ENCODE peak calls at places on chromosomes 5 and 9, in five cellular contexts. S is A549, T is neuronal stem cell, H is left lung, U is endodermal cell. Z is an unnamed sample.
A peak's percentile ranks its signal among the peaks of the same experiment; 100 is the strongest.

GRCh38 chr5:72556351-72557146 is 49.3 kb upstream of the ZNF366 start:
- DNase-seq in U (peak; percentile 93), S (peak; percentile 45), T (peak; percentile 48), H (peak; percentile 86), Z (no peak)

GRCh38 chr5:93088997-93089396 is 492.0 kb downstream of the NR2F1-AS1 start:
- DNase-seq in H (no peak), T (no peak), U (no peak), S (no peak), Z (no peak)

GRCh38 chr5:1161108-1161831 is 40.1 kb upstream of the SLC6A19 start:
- DNase-seq in U (no peak), S (no peak), H (no peak), T (no peak), Z (no peak)

GRCh38 chr9:108553111-108553635 is 302.6 kb downstream of the ACTL7B start:
- DNase-seq in H (no peak), U (no peak), S (no peak), T (no peak), Z (no peak)

GRCh38 chr9:121737481-121737931 is 86.1 kb downstream of the DAB2IP start:
- DNase-seq in U (no peak), H (no peak), S (no peak), T (no peak), Z (no peak)

GRCh38 chr5:141513021-141513626 is 24.2 kb downstream of the PCDHGC5 start:
- DNase-seq in U (peak; percentile 77), H (peak; percentile 80), T (peak; percentile 70), S (no peak), Z (no peak)

GRCh38 chr5:129767927-129768380 is 20.1 kb downstream of the MINAR2 start:
- DNase-seq in H (no peak), U (peak; percentile 89), T (peak; percentile 87), S (peak; percentile 55), Z (peak; percentile 37)

GRCh38 chr5:133467325-133467700 is 145.0 kb downstream of the FSTL4 start:
- DNase-seq in H (no peak), S (no peak), U (peak; percentile 70), T (no peak), Z (no peak)

GRCh38 chr5:72600401-72600981 is 93.3 kb upstream of the ZNF366 start:
- DNase-seq in S (peak; percentile 80), H (no peak), U (no peak), T (no peak), Z (no peak)

GRCh38 chr5:157100140-157100679 is 8.6 kb downstream of the HAVCR2 start:
- DNase-seq in U (no peak), S (no peak), T (no peak), H (no peak), Z (no peak)

GRCh38 chr5:149018909-149019443 is 43.9 kb downstream of the SH3TC2 start:
- DNase-seq in H (no peak), U (no peak), S (no peak), T (no peak), Z (no peak)

GRCh38 chr9:36772449-36773370 is 200.0 kb downstream of the MELK start:
- DNase-seq in U (peak; percentile 72), S (no peak), H (no peak), T (no peak), Z (no peak)

GRCh38 chr9:92669527-92669889 is 423 bp downstream of the IPPK start:
- DNase-seq in S (peak; percentile 28), H (peak; percentile 88), T (no peak), U (peak; percentile 75), Z (no peak)

GRCh38 chr5:591746-592145 is 20.4 kb upstream of the CEP72 start:
- DNase-seq in U (peak; percentile 26), H (no peak), T (no peak), S (no peak), Z (no peak)

GRCh38 chr5:103840600-103840999 is 278.0 kb upstream of the NUDT12 start:
- DNase-seq in S (no peak), U (no peak), T (no peak), H (no peak), Z (no peak)

GRCh38 chr9:88775559-88775958 is 215.7 kb upstream of the S1PR3 start:
- DNase-seq in S (peak; percentile 19), T (no peak), U (no peak), H (no peak), Z (no peak)

GRCh38 chr5:134846641-134846960 is 833 bp downstream of the C5orf24 start:
- DNase-seq in T (no peak), S (no peak), U (no peak), H (no peak), Z (no peak)

GRCh38 chr9:98276907-98277469 is 21.5 kb upstream of the TBC1D2 start:
- DNase-seq in T (no peak), H (no peak), U (no peak), S (no peak), Z (no peak)

GRCh38 chr9:34987160-34988040 is 2.1 kb upstream of the DNAJB5 start:
- DNase-seq in H (no peak), U (peak; percentile 42), S (no peak), T (no peak), Z (no peak)

GRCh38 chr5:100904259-100904822 is 1.3 kb upstream of the ST8SIA4 start:
- DNase-seq in U (peak; percentile 60), H (no peak), S (no peak), T (no peak), Z (peak; percentile 38)

GRCh38 chr5:160506006-160507004 is 84.7 kb downstream of the PTTG1 start:
- DNase-seq in T (no peak), U (peak; percentile 53), H (no peak), S (no peak), Z (peak; percentile 69)

GRCh38 chr5:73266309-73266708 is 93.3 kb downstream of the TMEM174 start:
- DNase-seq in S (no peak), U (no peak), T (no peak), H (no peak), Z (no peak)

GRCh38 chr5:55413644-55414043 is 105.9 kb downstream of the MTREX start:
- DNase-seq in H (no peak), S (no peak), U (no peak), T (no peak), Z (no peak)

GRCh38 chr9:119004618-119004990 is 364.6 kb downstream of the BRINP1 start:
- DNase-seq in S (no peak), H (no peak), T (no peak), U (no peak), Z (no peak)

GRCh38 chr5:35990941-35991592 is at the start of gene UGT3A1:
- DNase-seq in U (peak; percentile 94), S (no peak), H (no peak), T (peak; percentile 40), Z (no peak)

GRCh38 chr5:124057815-124058231 is 545.8 kb downstream of the CSNK1G3 start:
- DNase-seq in T (no peak), S (no peak), U (no peak), H (no peak), Z (no peak)

GRCh38 chr5:139091439-139092156 is 106.6 kb downstream of the SIL1 start:
- DNase-seq in S (no peak), H (no peak), U (no peak), T (no peak), Z (no peak)

GRCh38 chr5:127867006-127867788 is 164.0 kb downstream of the CCDC192 start:
- DNase-seq in H (no peak), S (no peak), U (no peak), T (no peak), Z (no peak)

GRCh38 chr5:90345684-90346083 is 63.9 kb downstream of the CETN3 start:
- DNase-seq in U (no peak), H (no peak), S (no peak), T (no peak), Z (no peak)

GRCh38 chr9:127962278-127962677 is 18.5 kb downstream of the EEIG1 start:
- DNase-seq in U (no peak), H (no peak), T (no peak), S (no peak), Z (no peak)

GRCh38 chr9:138117101-138117750 is 239.6 kb downstream of the CACNA1B start:
- DNase-seq in U (peak; percentile 11), H (peak; percentile 32), S (no peak), T (no peak), Z (no peak)
- H3K9me3 ChIP-seq in U (peaks cover 29% of the 10 kb centered on the region), H (no peaks in the 10 kb centered on the region), S (no peaks in the 10 kb centered on the region), T (peaks cover 44% of the 10 kb centered on the region), Z (no peaks in the 10 kb centered on the region)

DNA sequence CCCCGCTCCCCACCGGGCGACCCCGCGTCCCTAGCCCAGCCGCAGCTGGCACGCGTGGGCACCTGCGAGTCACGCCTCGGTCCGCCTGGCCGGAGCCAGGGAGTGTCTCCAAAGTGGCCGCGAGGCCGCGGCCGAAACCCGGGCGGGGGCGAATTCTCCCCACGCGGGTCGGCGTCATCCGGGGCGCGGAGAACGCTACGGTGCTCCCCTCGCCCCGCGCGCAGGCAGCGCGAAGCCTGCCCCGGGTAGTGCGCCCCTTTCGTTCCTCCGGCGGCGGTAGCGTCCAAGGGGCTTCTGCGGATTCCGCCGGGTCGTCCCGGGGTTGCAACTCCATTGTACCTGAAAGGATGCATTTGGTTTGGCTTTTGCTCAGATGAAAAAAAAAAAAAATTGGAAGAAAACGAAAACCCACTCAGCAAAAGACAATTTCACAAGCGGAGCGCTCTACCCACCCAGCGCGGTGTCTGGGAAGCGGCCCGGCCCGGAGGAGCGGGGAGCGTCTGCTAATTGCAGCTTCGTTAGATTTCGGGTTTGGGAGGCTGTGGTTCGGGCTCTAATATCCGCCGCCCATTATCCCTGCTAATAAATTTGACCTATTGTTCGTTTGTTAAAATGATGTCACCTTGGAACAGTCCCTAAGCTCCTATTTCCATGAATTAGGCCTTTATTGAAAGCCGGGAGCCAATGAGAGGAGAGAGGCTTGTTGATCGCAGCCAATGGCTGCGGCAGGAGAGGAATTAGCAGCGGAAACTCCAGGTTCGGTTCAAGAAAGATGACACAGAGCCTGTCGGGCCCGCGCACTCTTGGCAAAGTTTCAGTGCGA is at the start of gene TLX3:
- DNase-seq in S (no peak), T (no peak), U (peak; percentile 91), H (no peak), Z (no peak)
- H3K9me3 ChIP-seq in S (no peaks in the 10 kb centered on the region), T (peaks cover 3% of the 10 kb centered on the region), U (no peaks in the 10 kb centered on the region), H (no peaks in the 10 kb centered on the region), Z (no peaks in the 10 kb centered on the region)

GRCh38 chr9:74100042-74100441 is 397.1 kb upstream of the RORB start:
- DNase-seq in T (no peak), H (no peak), S (no peak), U (no peak), Z (no peak)
- H3K9me3 ChIP-seq in T (no peaks in the 10 kb centered on the region), H (peaks cover 7% of the 10 kb centered on the region), S (no peaks in the 10 kb centered on the region), U (no peaks in the 10 kb centered on the region), Z (no peaks in the 10 kb centered on the region)

GRCh38 chr5:12616093-12616492 is 711.8 kb upstream of the CTNND2 start:
- DNase-seq in H (no peak), U (no peak), T (no peak), S (no peak), Z (no peak)

GRCh38 chr5:12611132-12611531 is 706.9 kb upstream of the CTNND2 start:
- DNase-seq in H (no peak), U (no peak), T (no peak), S (no peak), Z (no peak)

GRCh38 chr5:12614608-12615007 is 710.4 kb upstream of the CTNND2 start:
- DNase-seq in U (no peak), H (no peak), S (no peak), T (no peak), Z (no peak)

DNA sequence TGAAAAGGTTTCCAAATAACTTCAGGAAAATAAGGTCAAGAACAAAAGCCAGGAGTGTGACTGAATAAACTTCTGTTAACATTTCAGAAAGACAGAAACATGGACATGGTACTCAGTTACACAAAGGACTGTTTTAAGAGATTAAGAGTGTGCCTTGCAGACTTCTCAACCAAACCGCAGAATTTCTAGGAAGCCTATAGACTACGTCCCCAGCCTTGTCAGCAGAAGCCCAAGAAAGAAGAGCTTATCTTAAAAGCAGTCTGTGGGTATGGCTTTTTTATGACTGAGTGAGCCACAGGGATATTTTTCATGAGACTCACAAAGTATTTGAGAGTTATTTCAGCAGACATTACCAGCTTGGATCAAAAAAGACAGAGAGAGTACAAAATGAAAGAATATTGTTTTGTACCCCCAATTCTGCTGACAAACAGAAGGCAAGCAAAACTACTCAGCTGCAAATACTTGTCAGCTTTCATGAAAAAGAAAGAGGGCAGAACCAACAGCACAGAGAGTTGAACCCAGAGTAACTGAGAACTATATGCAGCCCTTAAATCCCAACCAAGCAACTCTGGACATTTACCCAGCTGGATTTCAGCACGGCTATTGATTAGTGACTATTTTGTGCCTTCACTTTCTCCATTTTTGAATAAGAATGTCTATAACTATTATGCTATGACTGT is 711.0 kb upstream of the CTNND2 start:
- DNase-seq in U (no peak), S (no peak), H (no peak), T (no peak), Z (no peak)
- H3K9me3 ChIP-seq in U (no peaks in the 10 kb centered on the region), S (no peaks in the 10 kb centered on the region), H (peaks cover 52% of the 10 kb centered on the region), T (no peaks in the 10 kb centered on the region), Z (no peaks in the 10 kb centered on the region)